ENCODE peak calls at places on chromosomes 13 and 19, in nine cellular contexts. One of them, this sample, is unnamed.

GRCh38 chr13:51858433-51859247 is 3.1 kb upstream of the CCDC70 start:
- DNase-seq in HCT116: no peak
- DNase-seq in adrenal gland: no peak
- DNase-seq in pancreas: no peak
- DNase-seq in PC-3: peak
- DNase-seq in A549: peak
- DNase-seq in left lung: no peak
- DNase-seq in CD8-positive, alpha-beta T cell: no peak
- DNase-seq in ovary: no peak
- DNase-seq in this sample: no peak

GRCh38 chr13:66532845-66533244 is 697.3 kb downstream of the PCDH9 start:
- DNase-seq in CD8-positive, alpha-beta T cell: no peak
- DNase-seq in A549: no peak
- DNase-seq in adrenal gland: no peak
- DNase-seq in left lung: no peak
- DNase-seq in pancreas: no peak
- DNase-seq in ovary: no peak
- DNase-seq in HCT116: no peak
- DNase-seq in PC-3: no peak
- DNase-seq in this sample: no peak

GRCh38 chr19:12833747-12834417 is 497 bp downstream of the RTBDN start:
- DNase-seq in HCT116: no peak
- DNase-seq in ovary: no peak
- DNase-seq in PC-3: peak
- DNase-seq in left lung: peak
- DNase-seq in adrenal gland: no peak
- DNase-seq in A549: no peak
- DNase-seq in pancreas: peak
- DNase-seq in CD8-positive, alpha-beta T cell: peak
- DNase-seq in this sample: no peak

GRCh38 chr19:11375143-11375948 is 880 bp downstream of the SWSAP1 start:
- DNase-seq in PC-3: peak
- DNase-seq in HCT116: no peak
- DNase-seq in A549: no peak
- DNase-seq in adrenal gland: peak
- DNase-seq in left lung: peak
- DNase-seq in ovary: peak
- DNase-seq in CD8-positive, alpha-beta T cell: peak
- DNase-seq in pancreas: peak
- DNase-seq in this sample: no peak

GRCh38 chr19:8147579-8147978 is 1.8 kb downstream of the FBN3 start:
- DNase-seq in pancreas: no peak
- DNase-seq in adrenal gland: no peak
- DNase-seq in A549: no peak
- DNase-seq in PC-3: no peak
- DNase-seq in HCT116: no peak
- DNase-seq in CD8-positive, alpha-beta T cell: no peak
- DNase-seq in left lung: no peak
- DNase-seq in ovary: no peak
- DNase-seq in this sample: no peak

GRCh38 chr13:92553470-92554114 is 673.0 kb upstream of the GPC6 start:
- DNase-seq in pancreas: no peak
- DNase-seq in left lung: no peak
- DNase-seq in CD8-positive, alpha-beta T cell: no peak
- DNase-seq in A549: no peak
- DNase-seq in PC-3: no peak
- DNase-seq in HCT116: no peak
- DNase-seq in adrenal gland: no peak
- DNase-seq in ovary: no peak
- DNase-seq in this sample: no peak

GRCh38 chr13:43145556-43145955 is 122.2 kb downstream of the DNAJC15 start:
- DNase-seq in A549: no peak
- DNase-seq in CD8-positive, alpha-beta T cell: no peak
- DNase-seq in left lung: no peak
- DNase-seq in adrenal gland: no peak
- DNase-seq in pancreas: no peak
- DNase-seq in HCT116: no peak
- DNase-seq in PC-3: no peak
- DNase-seq in ovary: no peak
- DNase-seq in this sample: no peak

GRCh38 chr13:92573467-92574057 is 653.0 kb upstream of the GPC6 start:
- DNase-seq in A549: peak
- DNase-seq in PC-3: peak
- DNase-seq in left lung: no peak
- DNase-seq in CD8-positive, alpha-beta T cell: no peak
- DNase-seq in ovary: no peak
- DNase-seq in HCT116: no peak
- DNase-seq in adrenal gland: no peak
- DNase-seq in pancreas: no peak
- DNase-seq in this sample: no peak

GRCh38 chr13:112875627-112876026 is 93.4 kb upstream of the MCF2L start:
- DNase-seq in ovary: no peak
- DNase-seq in A549: no peak
- DNase-seq in CD8-positive, alpha-beta T cell: no peak
- DNase-seq in PC-3: no peak
- DNase-seq in adrenal gland: no peak
- DNase-seq in left lung: no peak
- DNase-seq in pancreas: no peak
- DNase-seq in HCT116: no peak
- DNase-seq in this sample: no peak

GRCh38 chr19:43628646-43629326 is 9.4 kb upstream of the ZNF428 start:
- DNase-seq in CD8-positive, alpha-beta T cell: no peak
- DNase-seq in ovary: no peak
- DNase-seq in A549: no peak
- DNase-seq in left lung: no peak
- DNase-seq in adrenal gland: no peak
- DNase-seq in HCT116: no peak
- DNase-seq in pancreas: no peak
- DNase-seq in PC-3: no peak
- DNase-seq in this sample: no peak

GRCh38 chr19:42284066-42284501 is 15.0 kb downstream of the CIC start:
- DNase-seq in adrenal gland: peak
- DNase-seq in pancreas: peak
- DNase-seq in A549: peak
- DNase-seq in CD8-positive, alpha-beta T cell: peak
- DNase-seq in left lung: peak
- DNase-seq in ovary: peak
- DNase-seq in HCT116: no peak
- DNase-seq in PC-3: no peak
- DNase-seq in this sample: peak

GRCh38 chr13:32267836-32268439 is 47.2 kb downstream of the ZAR1L start:
- DNase-seq in adrenal gland: no peak
- DNase-seq in pancreas: peak
- DNase-seq in A549: no peak
- DNase-seq in left lung: no peak
- DNase-seq in PC-3: peak
- DNase-seq in CD8-positive, alpha-beta T cell: peak
- DNase-seq in ovary: no peak
- DNase-seq in HCT116: peak
- DNase-seq in this sample: no peak

GRCh38 chr19:19385900-19386339 is 19.6 kb upstream of the GATAD2A start:
- DNase-seq in CD8-positive, alpha-beta T cell: peak
- DNase-seq in pancreas: no peak
- DNase-seq in left lung: no peak
- DNase-seq in PC-3: no peak
- DNase-seq in HCT116: no peak
- DNase-seq in adrenal gland: no peak
- DNase-seq in A549: no peak
- DNase-seq in ovary: peak
- DNase-seq in this sample: no peak

DNA sequence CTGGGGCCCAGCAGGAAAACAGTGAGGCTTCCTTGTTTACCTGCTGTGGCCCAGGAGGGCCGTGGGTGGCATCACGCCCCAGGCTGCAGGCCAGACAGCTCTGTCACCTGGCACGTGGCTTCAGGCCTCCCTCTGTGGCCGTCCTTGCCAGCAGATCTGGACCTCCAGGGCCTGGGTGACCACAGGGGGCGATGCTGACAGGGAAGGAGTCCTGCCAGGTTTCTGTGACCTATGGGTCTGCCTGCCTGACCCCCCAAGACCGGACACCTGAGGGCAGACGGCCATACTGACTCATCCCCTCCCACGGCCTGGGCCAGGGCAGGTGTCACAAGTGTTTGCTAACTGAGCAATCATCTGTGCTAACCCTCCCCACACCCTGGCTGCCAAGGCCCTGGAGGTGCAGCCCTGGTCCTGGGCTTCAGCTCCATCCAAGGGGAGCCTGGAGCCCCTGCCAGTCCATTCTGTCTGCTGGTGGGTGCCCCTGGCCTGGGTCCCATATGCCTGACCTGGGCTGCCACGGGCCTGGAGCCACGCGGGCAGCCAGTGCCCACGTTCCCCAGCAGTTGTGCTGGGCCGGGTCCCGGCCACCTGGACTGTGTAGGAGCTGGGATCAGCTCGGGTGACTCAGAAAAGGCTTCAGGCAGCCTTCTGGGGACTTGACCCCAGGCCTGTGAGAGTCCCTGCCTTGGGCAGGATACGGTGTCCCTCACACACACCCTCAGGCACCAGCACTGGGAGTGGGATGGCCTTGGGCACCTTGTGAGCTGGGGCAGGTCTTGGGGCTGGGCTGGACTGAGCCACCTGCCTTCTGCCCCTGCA is 3.7 kb downstream of the CDC34 start:
- DNase-seq in ovary: no peak
- DNase-seq in CD8-positive, alpha-beta T cell: no peak
- DNase-seq in left lung: no peak
- DNase-seq in HCT116: no peak
- DNase-seq in adrenal gland: no peak
- DNase-seq in pancreas: peak
- DNase-seq in PC-3: peak
- DNase-seq in A549: no peak
- DNase-seq in this sample: no peak
- H3K27ac ChIP-seq in ovary: no peak
- H3K27ac ChIP-seq in CD8-positive, alpha-beta T cell: no peak
- H3K27ac ChIP-seq in left lung: no peak
- H3K27ac ChIP-seq in HCT116: peak
- H3K27ac ChIP-seq in adrenal gland: no peak
- H3K27ac ChIP-seq in pancreas: peak
- H3K27ac ChIP-seq in PC-3: no peak
- H3K27ac ChIP-seq in A549: peak
- H3K27ac ChIP-seq in this sample: no peak

GRCh38 chr13:85896516-85897450 is 97.6 kb upstream of the SLITRK6 start:
- DNase-seq in A549: no peak
- DNase-seq in pancreas: no peak
- DNase-seq in ovary: no peak
- DNase-seq in left lung: no peak
- DNase-seq in PC-3: peak
- DNase-seq in CD8-positive, alpha-beta T cell: no peak
- DNase-seq in HCT116: no peak
- DNase-seq in adrenal gland: no peak
- DNase-seq in this sample: no peak
- TF ChIP-seq CTCF in A549: no peak
- TF ChIP-seq CTCF in pancreas: no peak
- TF ChIP-seq CTCF in ovary: no peak
- TF ChIP-seq CTCF in left lung: no peak
- TF ChIP-seq CTCF in PC-3: peak
- TF ChIP-seq CTCF in CD8-positive, alpha-beta T cell: no peak
- TF ChIP-seq CTCF in HCT116: peak
- TF ChIP-seq CTCF in adrenal gland: no peak
- TF ChIP-seq CTCF in this sample: peak

GRCh38 chr13:41193469-41193868 is 900 bp downstream of the KBTBD7 start:
- DNase-seq in A549: no peak
- DNase-seq in left lung: no peak
- DNase-seq in CD8-positive, alpha-beta T cell: no peak
- DNase-seq in adrenal gland: no peak
- DNase-seq in pancreas: no peak
- DNase-seq in PC-3: no peak
- DNase-seq in ovary: no peak
- DNase-seq in HCT116: no peak
- DNase-seq in this sample: no peak
- H3K4me3 ChIP-seq in A549: peak
- H3K4me3 ChIP-seq in left lung: peak
- H3K4me3 ChIP-seq in CD8-positive, alpha-beta T cell: peak
- H3K4me3 ChIP-seq in adrenal gland: no peak
- H3K4me3 ChIP-seq in pancreas: no peak
- H3K4me3 ChIP-seq in PC-3: peak
- H3K4me3 ChIP-seq in ovary: peak
- H3K4me3 ChIP-seq in HCT116: peak
- H3K4me3 ChIP-seq in this sample: no peak

GRCh38 chr19:17757125-17757524 is 5.8 kb downstream of the FCHO1 start:
- DNase-seq in CD8-positive, alpha-beta T cell: no peak
- DNase-seq in left lung: peak
- DNase-seq in HCT116: no peak
- DNase-seq in ovary: peak
- DNase-seq in A549: peak
- DNase-seq in pancreas: peak
- DNase-seq in adrenal gland: peak
- DNase-seq in PC-3: peak
- DNase-seq in this sample: no peak
- H3K27ac ChIP-seq in CD8-positive, alpha-beta T cell: no peak
- H3K27ac ChIP-seq in left lung: no peak
- H3K27ac ChIP-seq in HCT116: no peak
- H3K27ac ChIP-seq in ovary: no peak
- H3K27ac ChIP-seq in A549: peak
- H3K27ac ChIP-seq in pancreas: no peak
- H3K27ac ChIP-seq in adrenal gland: no peak
- H3K27ac ChIP-seq in PC-3: no peak
- H3K27ac ChIP-seq in this sample: no peak

DNA sequence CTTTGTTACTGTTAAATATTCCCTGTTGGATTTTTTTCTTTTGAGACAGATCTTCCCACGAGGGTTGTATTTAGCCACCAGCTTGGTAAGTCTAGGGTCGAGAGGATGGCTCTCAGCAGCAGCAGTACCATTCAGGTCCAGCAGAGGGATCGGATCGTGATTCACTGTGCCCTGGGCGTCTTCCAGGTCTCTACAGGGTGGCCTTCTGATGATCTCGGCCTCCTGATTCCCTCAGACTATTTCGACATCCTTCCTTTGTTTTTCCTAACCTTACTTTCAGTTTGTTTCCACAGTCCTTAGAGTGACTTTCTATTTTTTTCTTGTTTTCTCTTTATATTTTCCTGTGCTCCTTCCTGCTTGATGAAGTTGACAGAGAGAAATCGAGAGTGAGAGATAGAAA is 1436.9 kb downstream of the UQCRFS1 start:
- DNase-seq in PC-3: peak
- DNase-seq in A549: peak
- DNase-seq in CD8-positive, alpha-beta T cell: no peak
- DNase-seq in adrenal gland: no peak
- DNase-seq in pancreas: no peak
- DNase-seq in left lung: no peak
- DNase-seq in ovary: no peak
- DNase-seq in HCT116: no peak
- DNase-seq in this sample: no peak
- TF ChIP-seq CTCF in PC-3: no peak
- TF ChIP-seq CTCF in A549: no peak
- TF ChIP-seq CTCF in CD8-positive, alpha-beta T cell: no peak
- TF ChIP-seq CTCF in adrenal gland: peak
- TF ChIP-seq CTCF in pancreas: no peak
- TF ChIP-seq CTCF in left lung: no peak
- TF ChIP-seq CTCF in ovary: no peak
- TF ChIP-seq CTCF in HCT116: peak
- TF ChIP-seq CTCF in this sample: peak

GRCh38 chr19:33622505-33622808 is 704 bp downstream of the CHST8 start:
- DNase-seq in pancreas: no peak
- DNase-seq in A549: no peak
- DNase-seq in ovary: no peak
- DNase-seq in PC-3: no peak
- DNase-seq in left lung: no peak
- DNase-seq in CD8-positive, alpha-beta T cell: no peak
- DNase-seq in HCT116: no peak
- DNase-seq in adrenal gland: no peak
- DNase-seq in this sample: no peak
- H3K4me3 ChIP-seq in pancreas: peak
- H3K4me3 ChIP-seq in A549: peak
- H3K4me3 ChIP-seq in ovary: peak
- H3K4me3 ChIP-seq in PC-3: no peak
- H3K4me3 ChIP-seq in left lung: peak
- H3K4me3 ChIP-seq in CD8-positive, alpha-beta T cell: no peak
- H3K4me3 ChIP-seq in HCT116: no peak
- H3K4me3 ChIP-seq in adrenal gland: no peak
- H3K4me3 ChIP-seq in this sample: no peak

GRCh38 chr19:10214784-10215183 is 16.3 kb downstream of the S1PR2 start:
- DNase-seq in HCT116: no peak
- DNase-seq in adrenal gland: no peak
- DNase-seq in PC-3: peak
- DNase-seq in left lung: no peak
- DNase-seq in CD8-positive, alpha-beta T cell: no peak
- DNase-seq in pancreas: no peak
- DNase-seq in ovary: no peak
- DNase-seq in A549: no peak
- DNase-seq in this sample: no peak
- H3K27ac ChIP-seq in HCT116: no peak
- H3K27ac ChIP-seq in adrenal gland: no peak
- H3K27ac ChIP-seq in PC-3: no peak
- H3K27ac ChIP-seq in left lung: no peak
- H3K27ac ChIP-seq in CD8-positive, alpha-beta T cell: no peak
- H3K27ac ChIP-seq in pancreas: no peak
- H3K27ac ChIP-seq in ovary: no peak
- H3K27ac ChIP-seq in A549: no peak
- H3K27ac ChIP-seq in this sample: peak

This sample was measured in AG04450.